ENCODE peak calls at places on chromosomes 3 and 15, in six cellular contexts. H is AG04450, I is LHCN-M2, D is H54, X is kidney glomerular epithelial cell, U is neural crest cell. S is an unnamed sample.

GRCh38 chr3:30538787-30539186 is 67.6 kb upstream of the TGFBR2 start:
- DNase-seq in H (peak), I (peak), D (peak), X (peak), U (no peak), S (no peak)

GRCh38 chr3:140580746-140581145 is 97.1 kb upstream of the TRIM42 start:
- DNase-seq in H (no peak), I (peak), D (no peak), X (peak), U (no peak), S (peak)

GRCh38 chr3:128060473-128061381 is 8.5 kb downstream of the SEC61A1 start:
- DNase-seq in H (peak), I (peak), D (no peak), X (no peak), U (no peak), S (peak)

GRCh38 chr3:51691949-51692348 is 14.9 kb upstream of the GRM2 start:
- DNase-seq in H (no peak), I (no peak), D (no peak), X (no peak), U (no peak), S (no peak)

GRCh38 chr3:98994128-98994762 is 92.8 kb upstream of the DCBLD2 start:
- DNase-seq in H (peak), I (peak), D (no peak), X (no peak), U (no peak), S (no peak)

GRCh38 chr3:169772530-169772950 is 656 bp upstream of the MYNN start:
- DNase-seq in H (no peak), I (peak), D (peak), X (peak), U (peak), S (peak)

GRCh38 chr3:134462236-134463059 is 23.3 kb downstream of the ANAPC13 start:
- DNase-seq in H (peak), I (peak), D (no peak), X (peak), U (no peak), S (no peak)

GRCh38 chr15:56038015-56038414 is 44.6 kb upstream of the NEDD4 start:
- DNase-seq in H (no peak), I (peak), D (no peak), X (no peak), U (no peak), S (no peak)

GRCh38 chr3:126127452-126127851 is 43.5 kb upstream of the SLC41A3 start:
- DNase-seq in H (no peak), I (no peak), D (no peak), X (no peak), U (no peak), S (no peak)

GRCh38 chr3:43704697-43705096 is 14.0 kb downstream of the ABHD5 start:
- DNase-seq in H (no peak), I (no peak), D (no peak), X (no peak), U (no peak), S (no peak)

GRCh38 chr3:100637197-100637631 is 27.8 kb downstream of the ADGRG7 start:
- DNase-seq in H (no peak), I (peak), D (no peak), X (no peak), U (no peak), S (no peak)

GRCh38 chr3:192827208-192827607 is 90.4 kb downstream of the MB21D2 start:
- DNase-seq in H (no peak), I (peak), D (no peak), X (no peak), U (no peak), S (no peak)

GRCh38 chr3:48398701-48399386 is 26.8 kb downstream of the FBXW12 start:
- DNase-seq in H (no peak), I (no peak), D (no peak), X (no peak), U (no peak), S (no peak)

GRCh38 chr3:112096176-112096575 is 10.0 kb downstream of the C3orf52 start:
- DNase-seq in H (no peak), I (no peak), D (no peak), X (no peak), U (no peak), S (no peak)

GRCh38 chr3:133256787-133257483 is 142.9 kb upstream of the BFSP2 start:
- DNase-seq in H (no peak), I (no peak), D (no peak), X (peak), U (no peak), S (no peak)

GRCh38 chr15:66239514-66239913 is 14.0 kb downstream of the MEGF11 start:
- DNase-seq in H (no peak), I (no peak), D (no peak), X (no peak), U (no peak), S (no peak)

S was measured in T1000.